ENCODE peak calls at places on chromosomes 16 and 17, in four cellular contexts. One of them, this sample, is unnamed.

GRCh38 chr17:30241051-30241450 is 5.6 kb upstream of the SLC6A4 start:
- DNase-seq in adipocyte: no peak
- DNase-seq in endodermal cell: no peak
- DNase-seq in fibroblast of villous mesenchyme: no peak
- DNase-seq in this sample: no peak

GRCh38 chr16:72400257-72401078 is 228.5 kb upstream of the PMFBP1 start:
- DNase-seq in adipocyte: peak; percentile 81
- DNase-seq in fibroblast of villous mesenchyme: peak; percentile 76
- DNase-seq in endodermal cell: peak; percentile 86
- DNase-seq in this sample: peak; percentile 51

GRCh38 chr17:75776399-75777242 is 8.0 kb upstream of the UNK start:
- DNase-seq in endodermal cell: peak; percentile 61
- DNase-seq in adipocyte: peak; percentile 33
- DNase-seq in fibroblast of villous mesenchyme: no peak
- DNase-seq in this sample: no peak

GRCh38 chr17:37463039-37463438 is 26.7 kb upstream of the DUSP14 start:
- DNase-seq in endodermal cell: no peak
- DNase-seq in adipocyte: no peak
- DNase-seq in fibroblast of villous mesenchyme: no peak
- DNase-seq in this sample: no peak

GRCh38 chr17:58756246-58757161 is 850 bp downstream of the PPM1E start:
- DNase-seq in fibroblast of villous mesenchyme: no peak
- DNase-seq in adipocyte: peak; percentile 28
- DNase-seq in endodermal cell: peak; percentile 76
- DNase-seq in this sample: peak; percentile 6

GRCh38 chr16:73047221-73047535 is 750 bp downstream of the ZFHX3 start:
- DNase-seq in endodermal cell: no peak
- DNase-seq in fibroblast of villous mesenchyme: no peak
- DNase-seq in adipocyte: peak; percentile 78
- DNase-seq in this sample: no peak

GRCh38 chr16:30844671-30845449 is 49.0 kb downstream of the BCL7C start:
- DNase-seq in adipocyte: peak; percentile 97
- DNase-seq in endodermal cell: peak; percentile 90
- DNase-seq in fibroblast of villous mesenchyme: peak; percentile 95
- DNase-seq in this sample: peak; percentile 86

GRCh38 chr16:4923853-4924252 is 13.1 kb downstream of the PPL start:
- DNase-seq in endodermal cell: no peak
- DNase-seq in adipocyte: no peak
- DNase-seq in fibroblast of villous mesenchyme: no peak
- DNase-seq in this sample: no peak

GRCh38 chr17:42411321-42411820 is 11.7 kb downstream of the CAVIN1 start:
- DNase-seq in adipocyte: no peak
- DNase-seq in fibroblast of villous mesenchyme: no peak
- DNase-seq in endodermal cell: peak; percentile 40
- DNase-seq in this sample: no peak

GRCh38 chr17:50347087-50347893 is 1.4 kb downstream of the XYLT2 start:
- DNase-seq in adipocyte: no peak
- DNase-seq in fibroblast of villous mesenchyme: no peak
- DNase-seq in endodermal cell: peak; percentile 80
- DNase-seq in this sample: no peak

GRCh38 chr17:22694362-22695227 is 1002.3 kb downstream of the KCNJ18 start:
- DNase-seq in adipocyte: no peak
- DNase-seq in fibroblast of villous mesenchyme: no peak
- DNase-seq in endodermal cell: peak; percentile 61
- DNase-seq in this sample: no peak

GRCh38 chr16:81901483-81901882 is 109.8 kb downstream of the SDR42E1 start:
- DNase-seq in fibroblast of villous mesenchyme: peak; percentile 77
- DNase-seq in endodermal cell: no peak
- DNase-seq in adipocyte: no peak
- DNase-seq in this sample: no peak

GRCh38 chr17:80116923-80117380 is 15.6 kb downstream of the GAA start:
- DNase-seq in fibroblast of villous mesenchyme: no peak
- DNase-seq in endodermal cell: no peak
- DNase-seq in adipocyte: no peak
- DNase-seq in this sample: no peak

GRCh38 chr16:67150833-67151396 is at the start of gene B3GNT9:
- DNase-seq in adipocyte: peak; percentile 87
- DNase-seq in fibroblast of villous mesenchyme: peak; percentile 82
- DNase-seq in endodermal cell: peak; percentile 92
- DNase-seq in this sample: no peak

GRCh38 chr16:82580293-82580900 is 46.4 kb upstream of the CDH13 start:
- DNase-seq in fibroblast of villous mesenchyme: peak; percentile 10
- DNase-seq in adipocyte: peak; percentile 1
- DNase-seq in endodermal cell: peak; percentile 72
- DNase-seq in this sample: no peak

GRCh38 chr17:79628861-79629547 is 18.2 kb upstream of the RBFOX3 start:
- DNase-seq in fibroblast of villous mesenchyme: no peak
- DNase-seq in endodermal cell: peak; percentile 27
- DNase-seq in adipocyte: no peak
- DNase-seq in this sample: no peak

GRCh38 chr16:10497132-10498088 is 83.0 kb downstream of the EMP2 start:
- DNase-seq in endodermal cell: no peak
- DNase-seq in adipocyte: no peak
- DNase-seq in fibroblast of villous mesenchyme: no peak
- DNase-seq in this sample: no peak

GRCh38 chr17:4232168-4232813 is 31.5 kb downstream of the ANKFY1 start:
- DNase-seq in endodermal cell: no peak
- DNase-seq in adipocyte: peak; percentile 89
- DNase-seq in fibroblast of villous mesenchyme: peak; percentile 81
- DNase-seq in this sample: peak; percentile 64

GRCh38 chr16:67296422-67296821 is 17.1 kb downstream of the PLEKHG4 start:
- DNase-seq in endodermal cell: no peak
- DNase-seq in adipocyte: peak; percentile 53
- DNase-seq in fibroblast of villous mesenchyme: peak; percentile 84
- DNase-seq in this sample: no peak

GRCh38 chr16:80910434-80910833 is 96.3 kb downstream of the CMC2 start:
- DNase-seq in endodermal cell: no peak
- DNase-seq in adipocyte: no peak
- DNase-seq in fibroblast of villous mesenchyme: no peak
- DNase-seq in this sample: no peak

GRCh38 chr17:7912927-7913524 is 3.1 kb downstream of the RNF227 start:
- DNase-seq in fibroblast of villous mesenchyme: peak; percentile 83
- DNase-seq in adipocyte: peak; percentile 71
- DNase-seq in endodermal cell: peak; percentile 74
- DNase-seq in this sample: peak; percentile 85

GRCh38 chr17:61349350-61349749 is 50.3 kb upstream of the TBX2 start:
- DNase-seq in fibroblast of villous mesenchyme: no peak
- DNase-seq in endodermal cell: peak; percentile 66
- DNase-seq in adipocyte: no peak
- DNase-seq in this sample: no peak

GRCh38 chr16:87815567-87815966 is 49.8 kb upstream of the KLHDC4 start:
- DNase-seq in fibroblast of villous mesenchyme: peak; percentile 20
- DNase-seq in adipocyte: no peak
- DNase-seq in endodermal cell: no peak
- DNase-seq in this sample: no peak

GRCh38 chr17:65332375-65332774 is 195.2 kb downstream of the RGS9 start:
- DNase-seq in endodermal cell: no peak
- DNase-seq in adipocyte: peak; percentile 49
- DNase-seq in fibroblast of villous mesenchyme: peak; percentile 8
- DNase-seq in this sample: no peak

GRCh38 chr17:1220346-1220745 is 40.6 kb upstream of the ABR start:
- DNase-seq in endodermal cell: no peak
- DNase-seq in adipocyte: no peak
- DNase-seq in fibroblast of villous mesenchyme: no peak
- DNase-seq in this sample: no peak

GRCh38 chr16:8751481-8752311 is 45.7 kb downstream of the TMEM186 start:
- DNase-seq in fibroblast of villous mesenchyme: peak; percentile 51
- DNase-seq in adipocyte: peak; percentile 63
- DNase-seq in endodermal cell: peak; percentile 75
- DNase-seq in this sample: no peak

GRCh38 chr16:4467916-4468315 is 6.5 kb downstream of the NMRAL1 start:
- DNase-seq in endodermal cell: no peak
- DNase-seq in fibroblast of villous mesenchyme: no peak
- DNase-seq in adipocyte: no peak
- DNase-seq in this sample: no peak

GRCh38 chr17:7862692-7863437 is 5.1 kb downstream of the CYB5D1 start:
- DNase-seq in adipocyte: peak; percentile 83
- DNase-seq in fibroblast of villous mesenchyme: peak; percentile 58
- DNase-seq in endodermal cell: peak; percentile 91
- DNase-seq in this sample: no peak

GRCh38 chr16:86578056-86578455 is 293 bp upstream of the FOXL1 start:
- DNase-seq in endodermal cell: no peak
- DNase-seq in fibroblast of villous mesenchyme: peak; percentile 91
- DNase-seq in adipocyte: no peak
- DNase-seq in this sample: no peak

GRCh38 chr17:44105483-44105882 is 18.0 kb downstream of the HDAC5 start:
- DNase-seq in fibroblast of villous mesenchyme: no peak
- DNase-seq in endodermal cell: peak; percentile 62
- DNase-seq in adipocyte: no peak
- DNase-seq in this sample: no peak

GRCh38 chr17:29572691-29573557 is 4.4 kb downstream of the TP53I13 start:
- DNase-seq in adipocyte: peak; percentile 63
- DNase-seq in endodermal cell: peak; percentile 90
- DNase-seq in fibroblast of villous mesenchyme: peak; percentile 61
- DNase-seq in this sample: no peak

GRCh38 chr16:49833055-49833454 is 22.9 kb downstream of the ZNF423 start:
- DNase-seq in endodermal cell: no peak
- DNase-seq in adipocyte: no peak
- DNase-seq in fibroblast of villous mesenchyme: no peak
- DNase-seq in this sample: no peak

GRCh38 chr17:42023524-42024349 is 3.8 kb downstream of the NKIRAS2 start:
- DNase-seq in adipocyte: no peak
- DNase-seq in fibroblast of villous mesenchyme: no peak
- DNase-seq in endodermal cell: no peak
- DNase-seq in this sample: no peak

GRCh38 chr16:53504161-53504663 is 1.2 kb upstream of the AKTIP start:
- DNase-seq in adipocyte: peak; percentile 49
- DNase-seq in fibroblast of villous mesenchyme: peak; percentile 54
- DNase-seq in endodermal cell: peak; percentile 71
- DNase-seq in this sample: no peak

GRCh38 chr16:10584956-10585561 is 4.7 kb upstream of the EMP2 start:
- DNase-seq in adipocyte: no peak
- DNase-seq in endodermal cell: no peak
- DNase-seq in fibroblast of villous mesenchyme: no peak
- DNase-seq in this sample: no peak

GRCh38 chr17:245611-246010 is 64.2 kb upstream of the DOC2B start:
- DNase-seq in endodermal cell: no peak
- DNase-seq in adipocyte: no peak
- DNase-seq in fibroblast of villous mesenchyme: no peak
- DNase-seq in this sample: no peak

GRCh38 chr17:48615963-48616718 is 1.0 kb upstream of the HOXB8 start:
- DNase-seq in endodermal cell: no peak
- DNase-seq in fibroblast of villous mesenchyme: no peak
- DNase-seq in adipocyte: no peak
- DNase-seq in this sample: no peak

GRCh38 chr16:85380905-85381737 is 232.0 kb upstream of the GSE1 start:
- DNase-seq in endodermal cell: no peak
- DNase-seq in fibroblast of villous mesenchyme: no peak
- DNase-seq in adipocyte: no peak
- DNase-seq in this sample: no peak
- H3K4me3 ChIP-seq in endodermal cell: no peak overlapping the region
- H3K4me3 ChIP-seq in fibroblast of villous mesenchyme: no peak overlapping the region
- H3K4me3 ChIP-seq in adipocyte: no peak overlapping the region
- H3K4me3 ChIP-seq in this sample: no peak overlapping the region

GRCh38 chr17:18261146-18261515 is 669 bp downstream of the MIEF2 start:
- DNase-seq in endodermal cell: peak; percentile 81
- DNase-seq in fibroblast of villous mesenchyme: peak; percentile 38
- DNase-seq in adipocyte: peak; percentile 75
- DNase-seq in this sample: no peak

GRCh38 chr17:18261659-18262058 is 1.2 kb downstream of the MIEF2 start:
- DNase-seq in adipocyte: no peak
- DNase-seq in endodermal cell: no peak
- DNase-seq in fibroblast of villous mesenchyme: no peak
- DNase-seq in this sample: no peak

GRCh38 chr17:18260332-18261145 is at the start of gene MIEF2:
- DNase-seq in endodermal cell: peak; percentile 100
- DNase-seq in adipocyte: peak; percentile 97
- DNase-seq in fibroblast of villous mesenchyme: peak; percentile 94
- DNase-seq in this sample: peak; percentile 92

GRCh38 chr17:18262641-18263040 is 2.2 kb downstream of the MIEF2 start:
- DNase-seq in endodermal cell: no peak
- DNase-seq in adipocyte: no peak
- DNase-seq in fibroblast of villous mesenchyme: no peak
- DNase-seq in this sample: no peak

GRCh38 chr17:18262111-18262510 is 1.6 kb downstream of the MIEF2 start:
- DNase-seq in endodermal cell: no peak
- DNase-seq in adipocyte: no peak
- DNase-seq in fibroblast of villous mesenchyme: no peak
- DNase-seq in this sample: no peak
- H3K4me3 ChIP-seq in endodermal cell: peak overlapping the region; percentile 90
- H3K4me3 ChIP-seq in adipocyte: no peak overlapping the region
- H3K4me3 ChIP-seq in fibroblast of villous mesenchyme: no peak overlapping the region
- H3K4me3 ChIP-seq in this sample: no peak overlapping the region

GRCh38 chr17:6080711-6081430 is 10.7 kb downstream of the WSCD1 start:
- DNase-seq in adipocyte: no peak
- DNase-seq in endodermal cell: no peak
- DNase-seq in fibroblast of villous mesenchyme: no peak
- DNase-seq in this sample: no peak

GRCh38 chr17:6079960-6080359 is 9.8 kb downstream of the WSCD1 start:
- DNase-seq in endodermal cell: no peak
- DNase-seq in adipocyte: no peak
- DNase-seq in fibroblast of villous mesenchyme: no peak
- DNase-seq in this sample: no peak

GRCh38 chr17:6077746-6078145 is 7.6 kb downstream of the WSCD1 start:
- DNase-seq in adipocyte: no peak
- DNase-seq in fibroblast of villous mesenchyme: no peak
- DNase-seq in endodermal cell: no peak
- DNase-seq in this sample: no peak

GRCh38 chr17:6079155-6079554 is 9.0 kb downstream of the WSCD1 start:
- DNase-seq in endodermal cell: no peak
- DNase-seq in fibroblast of villous mesenchyme: no peak
- DNase-seq in adipocyte: peak; percentile 3
- DNase-seq in this sample: no peak

DNA sequence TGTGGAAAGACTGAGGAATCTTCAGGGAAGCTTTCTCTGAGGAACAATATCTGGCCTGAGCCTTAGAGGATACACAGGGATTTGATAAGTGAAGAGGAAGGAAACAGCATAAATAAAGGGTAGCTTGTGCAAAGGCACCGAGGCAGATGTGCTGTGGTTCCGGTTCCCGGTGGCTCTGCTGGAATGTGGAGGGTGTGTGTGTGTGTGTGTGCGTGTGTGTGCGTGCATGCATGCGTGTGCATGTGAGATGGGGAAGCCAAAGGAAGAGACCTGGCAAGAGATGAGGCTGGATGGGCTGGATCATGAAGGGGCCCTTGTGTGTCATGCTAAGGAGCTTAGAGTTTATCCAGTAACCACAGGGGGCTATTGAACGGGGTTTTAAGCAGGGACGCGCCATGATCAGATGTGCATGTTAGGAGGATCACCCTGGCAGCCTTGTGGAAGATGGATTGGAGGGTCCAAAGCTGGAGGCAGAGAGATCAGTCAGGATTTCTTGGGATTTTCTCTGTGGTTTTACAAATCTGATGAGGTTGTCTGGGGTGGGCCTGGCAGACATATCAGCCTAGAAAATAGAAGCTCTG is 8.3 kb downstream of the WSCD1 start:
- DNase-seq in endodermal cell: no peak
- DNase-seq in fibroblast of villous mesenchyme: no peak
- DNase-seq in adipocyte: no peak
- DNase-seq in this sample: no peak
- H3K4me3 ChIP-seq in endodermal cell: no peak overlapping the region
- H3K4me3 ChIP-seq in fibroblast of villous mesenchyme: no peak overlapping the region
- H3K4me3 ChIP-seq in adipocyte: no peak overlapping the region
- H3K4me3 ChIP-seq in this sample: no peak overlapping the region

GRCh38 chr17:77746901-77747620 is 211.4 kb upstream of the TNRC6C start:
- DNase-seq in fibroblast of villous mesenchyme: no peak
- DNase-seq in adipocyte: no peak
- DNase-seq in endodermal cell: peak; percentile 46
- DNase-seq in this sample: no peak
- H3K4me3 ChIP-seq in fibroblast of villous mesenchyme: no peak overlapping the region
- H3K4me3 ChIP-seq in adipocyte: no peak overlapping the region
- H3K4me3 ChIP-seq in endodermal cell: no peak overlapping the region
- H3K4me3 ChIP-seq in this sample: no peak overlapping the region